ENCODE peak calls at places on chromosomes 7 and 10, in six cellular contexts. One of them, this sample, is unnamed.

GRCh38 chr10:104029528-104029875 is 56.2 kb downstream of the COL17A1 start:
- DNase-seq in cardiac fibroblast: peak; percentile 89
- DNase-seq in T-cell: no peak
- DNase-seq in SW480: no peak
- DNase-seq in B cell: no peak
- DNase-seq in T-helper 2 cell: no peak
- DNase-seq in this sample: no peak

GRCh38 chr10:114541081-114541833 is 116.8 kb downstream of the ABLIM1 start:
- DNase-seq in T-cell: peak; percentile 78
- DNase-seq in SW480: no peak
- DNase-seq in B cell: no peak
- DNase-seq in cardiac fibroblast: peak; percentile 91
- DNase-seq in T-helper 2 cell: peak; percentile 91
- DNase-seq in this sample: peak; percentile 24

GRCh38 chr7:45088821-45089313 is at the start of gene NACAD:
- DNase-seq in SW480: no peak
- DNase-seq in cardiac fibroblast: peak; percentile 40
- DNase-seq in B cell: peak; percentile 37
- DNase-seq in T-cell: no peak
- DNase-seq in T-helper 2 cell: peak; percentile 31
- DNase-seq in this sample: no peak

GRCh38 chr7:98833022-98833421 is 36.8 kb downstream of the TMEM130 start:
- DNase-seq in T-cell: no peak
- DNase-seq in cardiac fibroblast: no peak
- DNase-seq in B cell: no peak
- DNase-seq in SW480: no peak
- DNase-seq in T-helper 2 cell: no peak
- DNase-seq in this sample: no peak

GRCh38 chr10:104767282-104767681 is 126.2 kb downstream of the SORCS3 start:
- DNase-seq in cardiac fibroblast: no peak
- DNase-seq in B cell: no peak
- DNase-seq in T-helper 2 cell: no peak
- DNase-seq in SW480: no peak
- DNase-seq in T-cell: no peak
- DNase-seq in this sample: no peak

GRCh38 chr7:115635367-115635766 is 395.2 kb downstream of the TFEC start:
- DNase-seq in B cell: no peak
- DNase-seq in SW480: no peak
- DNase-seq in cardiac fibroblast: no peak
- DNase-seq in T-cell: no peak
- DNase-seq in T-helper 2 cell: no peak
- DNase-seq in this sample: no peak

GRCh38 chr7:116557901-116558300 is 33.1 kb downstream of the CAV1 start:
- DNase-seq in B cell: no peak
- DNase-seq in T-helper 2 cell: no peak
- DNase-seq in cardiac fibroblast: no peak
- DNase-seq in SW480: no peak
- DNase-seq in T-cell: no peak
- DNase-seq in this sample: no peak

GRCh38 chr10:76396126-76396525 is 964.7 kb downstream of the LRMDA start:
- DNase-seq in SW480: no peak
- DNase-seq in T-helper 2 cell: no peak
- DNase-seq in cardiac fibroblast: no peak
- DNase-seq in B cell: no peak
- DNase-seq in T-cell: no peak
- DNase-seq in this sample: no peak

GRCh38 chr7:27462575-27463270 is 200.0 kb downstream of the HIBADH start:
- DNase-seq in B cell: no peak
- DNase-seq in SW480: no peak
- DNase-seq in T-helper 2 cell: no peak
- DNase-seq in cardiac fibroblast: peak; percentile 55
- DNase-seq in T-cell: no peak
- DNase-seq in this sample: no peak

GRCh38 chr7:113071465-113071864 is 15.2 kb downstream of the GPR85 start:
- DNase-seq in T-cell: no peak
- DNase-seq in T-helper 2 cell: no peak
- DNase-seq in SW480: no peak
- DNase-seq in cardiac fibroblast: peak; percentile 7
- DNase-seq in B cell: no peak
- DNase-seq in this sample: peak; percentile 2

GRCh38 chr10:97071491-97071890 is 114.3 kb downstream of the SLIT1 start:
- DNase-seq in T-cell: no peak
- DNase-seq in SW480: no peak
- DNase-seq in T-helper 2 cell: no peak
- DNase-seq in B cell: no peak
- DNase-seq in cardiac fibroblast: no peak
- DNase-seq in this sample: no peak

This sample was measured in OCI-LY7.